ENCODE peak calls at places on chromosomes 2 and 18, in eight cellular contexts. I is activated gamma-delta T cell; C is fibroblast of lung; W is epithelial cell of esophagus; V is stimulated activated CD8-positive, alpha-beta memory T cell treated with anti-CD3 and anti-CD28 coated beads, Interleukin-4, amount 100 ng/mL, for 4 hours; S is left colon; T is activated naive CD4-positive, alpha-beta T cell treated with anti-CD3 and anti-CD28 coated beads, Interleukin-2, amount 10 ng/mL, durations not matched to agents 7 days and 5 days; N is naive thymus-derived CD8-positive, alpha-beta T cell. D is an unnamed sample.
A peak's percentile ranks its signal among the peaks of the same experiment; 100 is the strongest.

GRCh38 chr2:42192642-42193566 is 23.8 kb downstream of the EML4 start:
- DNase-seq in I (no peak), C (no peak), W (no peak), V (no peak), S (no peak), T (no peak), N (no peak), D (no peak)

GRCh38 chr18:36411745-36412168 is 114.2 kb downstream of the FHOD3 start:
- DNase-seq in I (no peak), C (peak; percentile 3), W (peak; percentile 54), V (no peak), S (no peak), T (no peak), N (no peak), D (no peak)

GRCh38 chr2:149221898-149222297 is 108.5 kb upstream of the LYPD6 start:
- DNase-seq in I (no peak), C (no peak), W (no peak), V (no peak), S (no peak), T (no peak), N (no peak), D (no peak)

GRCh38 chr2:25375371-25375988 is 33.8 kb upstream of the DNMT3A start:
- DNase-seq in I (no peak), C (no peak), W (no peak), V (no peak), S (no peak), T (peak; percentile 19), N (no peak), D (no peak)

GRCh38 chr2:99481941-99482340 is 7.9 kb downstream of the REV1 start:
- DNase-seq in I (no peak), C (peak; percentile 24), W (peak; percentile 29), V (no peak), S (peak; percentile 19), T (no peak), N (no peak), D (no peak)

GRCh38 chr2:10034333-10035052 is 8.9 kb upstream of the KLF11 start:
- DNase-seq in I (no peak), C (no peak), W (no peak), V (no peak), S (no peak), T (no peak), N (no peak), D (no peak)

GRCh38 chr2:241702155-241702404 is 241 bp downstream of the ING5 start:
- DNase-seq in I (peak; percentile 83), C (peak; percentile 84), W (peak; percentile 86), V (peak; percentile 71), S (no peak), T (no peak), N (peak; percentile 74), D (no peak)

GRCh38 chr2:159960413-159960812 is 102.0 kb downstream of the PLA2R1 start:
- DNase-seq in I (no peak), C (peak; percentile 67), W (peak; percentile 91), V (no peak), S (no peak), T (no peak), N (no peak), D (peak; percentile 23)

GRCh38 chr2:158722266-158723105 is 72.6 kb upstream of the DAPL1 start:
- DNase-seq in I (no peak), C (no peak), W (peak; percentile 34), V (no peak), S (no peak), T (no peak), N (no peak), D (no peak)

GRCh38 chr18:35029770-35030169 is 11.4 kb upstream of the MAPRE2 start:
- DNase-seq in I (no peak), C (peak; percentile 31), W (no peak), V (no peak), S (no peak), T (no peak), N (no peak), D (no peak)

GRCh38 chr2:137957033-137957432 is 7.2 kb upstream of the HNMT start:
- DNase-seq in I (no peak), C (peak; percentile 94), W (peak; percentile 50), V (no peak), S (no peak), T (no peak), N (no peak), D (peak; percentile 67)

GRCh38 chr18:77023115-77023782 is 109.3 kb downstream of the MBP start:
- DNase-seq in I (no peak), C (no peak), W (no peak), V (no peak), S (no peak), T (no peak), N (no peak), D (no peak)

GRCh38 chr2:188725981-188726380 is 248.2 kb upstream of the COL3A1 start:
- DNase-seq in I (no peak), C (peak; percentile 58), W (peak; percentile 34), V (no peak), S (no peak), T (no peak), N (no peak), D (no peak)

GRCh38 chr2:43100362-43100882 is 126.0 kb downstream of the ZFP36L2 start:
- DNase-seq in I (no peak), C (no peak), W (no peak), V (no peak), S (no peak), T (no peak), N (no peak), D (no peak)

GRCh38 chr18:12393510-12393909 is 14.2 kb upstream of the PRELID3A start:
- DNase-seq in I (no peak), C (no peak), W (no peak), V (no peak), S (peak; percentile 22), T (no peak), N (no peak), D (no peak)

GRCh38 chr2:108575132-108575966 is 41.1 kb downstream of the LIMS1 start:
- DNase-seq in I (no peak), C (peak; percentile 90), W (peak; percentile 46), V (no peak), S (no peak), T (no peak), N (no peak), D (peak; percentile 56)

GRCh38 chr2:221590861-221591260 is 18.8 kb upstream of the EPHA4 start:
- DNase-seq in I (no peak), C (no peak), W (no peak), V (no peak), S (no peak), T (no peak), N (no peak), D (no peak)

GRCh38 chr18:3773303-3773702 is 323.3 kb downstream of the TGIF1 start:
- DNase-seq in I (no peak), C (peak; percentile 66), W (peak; percentile 69), V (no peak), S (no peak), T (no peak), N (no peak), D (no peak)

GRCh38 chr2:24586955-24587354 is 95.9 kb downstream of the NCOA1 start:
- DNase-seq in I (no peak), C (no peak), W (no peak), V (no peak), S (no peak), T (no peak), N (no peak), D (no peak)

GRCh38 chr18:23588836-23589560 is 2.7 kb upstream of the NPC1 start:
- DNase-seq in I (no peak), C (no peak), W (peak; percentile 57), V (no peak), S (no peak), T (no peak), N (no peak), D (no peak)

GRCh38 chr2:8222979-8223730 is 458.7 kb upstream of the ID2 start:
- DNase-seq in I (no peak), C (no peak), W (no peak), V (no peak), S (no peak), T (no peak), N (no peak), D (no peak)

GRCh38 chr2:227257820-227258219 is 67.2 kb upstream of the MFF start:
- DNase-seq in I (no peak), C (no peak), W (no peak), V (no peak), S (no peak), T (no peak), N (no peak), D (no peak)

GRCh38 chr2:94995516-94995915 is 30.0 kb upstream of the MAL start:
- DNase-seq in I (no peak), C (no peak), W (no peak), V (no peak), S (no peak), T (no peak), N (no peak), D (no peak)

GRCh38 chr18:66513996-66514395 is 89.9 kb downstream of the CDH19 start:
- DNase-seq in I (no peak), C (no peak), W (peak; percentile 51), V (no peak), S (no peak), T (no peak), N (no peak), D (no peak)

GRCh38 chr18:55219823-55220222 is 260.6 kb upstream of the CCDC68 start:
- DNase-seq in I (no peak), C (no peak), W (no peak), V (no peak), S (no peak), T (no peak), N (no peak), D (no peak)

GRCh38 chr2:60351802-60352201 is 201.7 kb downstream of the BCL11A start:
- DNase-seq in I (no peak), C (no peak), W (no peak), V (no peak), S (no peak), T (no peak), N (no peak), D (no peak)

GRCh38 chr18:10234281-10234680 is 220.2 kb upstream of the APCDD1 start:
- DNase-seq in I (no peak), C (no peak), W (peak; percentile 83), V (no peak), S (no peak), T (no peak), N (no peak), D (no peak)

GRCh38 chr2:127407661-127408003 is 10.6 kb upstream of the PROC start:
- DNase-seq in I (no peak), C (no peak), W (no peak), V (no peak), S (no peak), T (no peak), N (no peak), D (no peak)

GRCh38 chr2:43874776-43875451 is 36.1 kb downstream of the ABCG8 start:
- DNase-seq in I (no peak), C (no peak), W (no peak), V (no peak), S (no peak), T (no peak), N (no peak), D (no peak)

GRCh38 chr2:145023331-145023934 is 503.5 kb upstream of the ZEB2 start:
- DNase-seq in I (no peak), C (no peak), W (no peak), V (no peak), S (no peak), T (no peak), N (no peak), D (no peak)

GRCh38 chr2:227436436-227436835 is 35.5 kb upstream of the AGFG1 start:
- DNase-seq in I (no peak), C (peak; percentile 33), W (no peak), V (no peak), S (no peak), T (no peak), N (no peak), D (no peak)

GRCh38 chr2:62382757-62383156 is 123.2 kb downstream of the TMEM17 start:
- DNase-seq in I (no peak), C (no peak), W (no peak), V (no peak), S (no peak), T (no peak), N (no peak), D (no peak)

GRCh38 chr2:191230174-191230573 is 15.0 kb upstream of the MYO1B start:
- DNase-seq in I (no peak), C (peak; percentile 73), W (peak; percentile 73), V (no peak), S (no peak), T (no peak), N (no peak), D (peak; percentile 33)

D was measured in AG08396.